ENCODE peak calls at places on chromosomes 1 and 21, in seven cellular contexts. G is upper lobe of right lung, M is lower lobe of right lung, X is mammary epithelial cell, K is HCT116, S is SK-N-SH, E is aorta. P is an unnamed sample.

GRCh38 chr1:181344091-181344490 is 139.2 kb upstream of the CACNA1E start:
- DNase-seq in G (no peak), M (no peak), X (peak), K (no peak), S (no peak), E (no peak), P (no peak)

GRCh38 chr1:192805832-192806323 is 3.0 kb upstream of the RGS2 start:
- DNase-seq in G (no peak), M (no peak), X (peak), K (peak), S (peak), E (no peak), P (no peak)

GRCh38 chr1:116807871-116808450 is 53.7 kb downstream of the CD2 start:
- DNase-seq in G (no peak), M (no peak), X (no peak), K (no peak), S (no peak), E (no peak), P (no peak)

GRCh38 chr21:32958288-32958992 is 67.3 kb upstream of the OLIG2 start:
- DNase-seq in G (no peak), M (no peak), X (no peak), K (no peak), S (no peak), E (no peak), P (no peak)

GRCh38 chr1:95249929-95250328 is 15.9 kb downstream of the RWDD3 start:
- DNase-seq in G (no peak), M (no peak), X (no peak), K (no peak), S (no peak), E (no peak), P (no peak)

GRCh38 chr1:119679223-119679622 is 31.2 kb upstream of the ZNF697 start:
- DNase-seq in G (no peak), M (no peak), X (no peak), K (no peak), S (no peak), E (no peak), P (no peak)

GRCh38 chr1:15012822-15013221 is 140.7 kb upstream of the TMEM51 start:
- DNase-seq in G (no peak), M (no peak), X (no peak), K (no peak), S (no peak), E (no peak), P (no peak)

GRCh38 chr1:18938008-18938706 is 18.3 kb downstream of the IFFO2 start:
- DNase-seq in G (no peak), M (no peak), X (peak), K (no peak), S (no peak), E (no peak), P (no peak)

GRCh38 chr21:32278068-32278467 is 781 bp downstream of the MIS18A start:
- DNase-seq in G (no peak), M (no peak), X (no peak), K (no peak), S (peak), E (no peak), P (no peak)

GRCh38 chr1:161817155-161817730 is 51.1 kb downstream of the ATF6 start:
- DNase-seq in G (no peak), M (no peak), X (no peak), K (no peak), S (no peak), E (no peak), P (no peak)

GRCh38 chr1:208570362-208570761 is 326.2 kb upstream of the PLXNA2 start:
- DNase-seq in G (no peak), M (no peak), X (no peak), K (no peak), S (no peak), E (no peak), P (no peak)

GRCh38 chr1:208565761-208566440 is 321.7 kb upstream of the PLXNA2 start:
- DNase-seq in G (no peak), M (no peak), X (no peak), K (no peak), S (no peak), E (no peak), P (no peak)

GRCh38 chr1:208564466-208564865 is 320.3 kb upstream of the PLXNA2 start:
- DNase-seq in G (no peak), M (no peak), X (no peak), K (no peak), S (no peak), E (no peak), P (no peak)

DNA sequence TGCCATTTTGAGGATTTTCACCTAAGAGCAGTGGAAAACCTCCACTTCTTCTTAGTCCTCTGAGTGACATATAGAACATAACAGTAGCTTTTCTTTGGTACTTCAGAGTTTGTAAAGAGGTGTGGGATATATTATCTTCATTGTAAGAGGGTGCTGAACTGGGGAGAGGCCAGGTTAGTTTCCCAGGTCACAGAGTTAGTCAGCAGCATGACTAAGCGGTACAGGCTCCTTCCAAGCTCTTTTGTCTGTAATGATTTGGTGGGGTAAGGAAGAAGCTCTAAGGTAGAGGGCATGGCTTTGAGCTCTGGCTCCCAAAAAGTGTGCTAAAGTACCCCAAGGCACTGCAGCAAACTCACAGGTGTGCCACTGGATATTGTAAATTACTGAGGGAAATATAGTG is 325.0 kb upstream of the PLXNA2 start:
- DNase-seq in G (no peak), M (no peak), X (peak), K (no peak), S (no peak), E (no peak), P (no peak)
- H3K27ac ChIP-seq in G (no peak), M (no peak), X (no peak), K (no peak), S (no peak), E (no peak), P (no peak)

DNA sequence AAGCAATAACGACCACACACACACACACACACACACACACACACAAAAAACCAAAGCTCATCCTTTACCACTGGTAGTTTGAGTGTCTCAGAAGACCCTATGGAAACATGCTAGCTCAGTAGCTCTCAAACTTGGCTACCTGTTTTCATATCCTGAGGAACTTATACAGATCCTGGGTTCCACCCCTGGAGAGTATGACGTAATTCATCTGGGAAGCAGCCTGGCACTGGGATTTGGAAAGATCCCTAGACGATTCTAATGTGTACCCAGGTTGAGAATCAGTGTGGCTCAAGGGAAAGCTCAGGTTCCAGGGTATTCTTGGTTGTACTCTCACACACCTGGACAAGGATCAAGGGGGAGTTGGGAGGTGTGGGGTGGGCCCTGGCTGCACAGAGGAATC is 85.9 kb downstream of the SELENOF start:
- DNase-seq in G (no peak), M (no peak), X (no peak), K (no peak), S (no peak), E (no peak), P (no peak)
- H3K27ac ChIP-seq in G (no peak), M (no peak), X (no peak), K (no peak), S (no peak), E (no peak), P (no peak)

GRCh38 chr1:153505576-153505975 is 30.2 kb downstream of the S100A6 start:
- DNase-seq in G (no peak), M (no peak), X (no peak), K (no peak), S (no peak), E (no peak), P (no peak)
- H3K27ac ChIP-seq in G (no peak), M (no peak), X (no peak), K (no peak), S (no peak), E (no peak), P (no peak)

GRCh38 chr1:7278827-7279752 is 492.0 kb upstream of the VAMP3 start:
- DNase-seq in G (no peak), M (no peak), X (no peak), K (no peak), S (no peak), E (no peak), P (no peak)

GRCh38 chr1:7279753-7280150 is 491.3 kb upstream of the VAMP3 start:
- DNase-seq in G (no peak), M (no peak), X (no peak), K (no peak), S (no peak), E (no peak), P (no peak)

GRCh38 chr1:7280257-7280656 is 490.8 kb upstream of the VAMP3 start:
- DNase-seq in G (no peak), M (no peak), X (no peak), K (no peak), S (no peak), E (no peak), P (no peak)

GRCh38 chr1:7281821-7282220 is 489.3 kb upstream of the VAMP3 start:
- DNase-seq in G (no peak), M (no peak), X (peak), K (no peak), S (no peak), E (no peak), P (no peak)

DNA sequence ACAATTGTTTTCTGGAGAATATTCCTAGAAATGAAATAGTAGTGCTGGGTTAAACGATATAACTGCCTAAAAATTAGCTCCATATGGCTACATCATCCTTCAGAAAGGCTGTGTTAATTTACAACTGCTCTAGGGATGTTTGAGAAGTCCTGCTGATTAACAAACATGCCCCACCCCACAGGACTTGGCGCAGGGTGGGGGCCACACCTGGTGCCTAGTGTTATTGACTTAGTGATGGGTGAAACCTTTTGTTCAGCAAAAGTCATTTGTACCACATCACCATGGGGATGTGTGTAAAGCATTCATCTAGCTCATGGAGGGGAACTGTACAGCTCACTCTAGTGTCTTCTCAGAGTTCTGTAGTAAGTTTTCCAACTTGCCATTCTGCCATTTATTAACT is 492.8 kb downstream of the CAMTA1 start:
- DNase-seq in G (no peak), M (no peak), X (no peak), K (no peak), S (no peak), E (no peak), P (no peak)
- H3K27ac ChIP-seq in G (no peak), M (no peak), X (no peak), K (no peak), S (no peak), E (no peak), P (no peak)

GRCh38 chr1:167915528-167916102 is 1.7 kb upstream of the ADCY10 start:
- DNase-seq in G (no peak), M (no peak), X (no peak), K (no peak), S (no peak), E (no peak), P (no peak)
- H3K27ac ChIP-seq in G (no peak), M (no peak), X (no peak), K (no peak), S (no peak), E (no peak), P (no peak)

GRCh38 chr1:203518541-203518940 is 24.6 kb downstream of the OPTC start:
- DNase-seq in G (no peak), M (no peak), X (no peak), K (no peak), S (no peak), E (no peak), P (no peak)
- H3K27ac ChIP-seq in G (no peak), M (no peak), X (no peak), K (no peak), S (peak), E (no peak), P (no peak)

GRCh38 chr1:16378443-16378842 is 11.4 kb downstream of the SZRD1 start:
- DNase-seq in G (no peak), M (no peak), X (no peak), K (no peak), S (no peak), E (no peak), P (no peak)
- H3K27ac ChIP-seq in G (no peak), M (no peak), X (no peak), K (no peak), S (no peak), E (no peak), P (no peak)

GRCh38 chr21:43343095-43343991 is 83.6 kb downstream of the SIK1 start:
- DNase-seq in G (peak), M (peak), X (no peak), K (no peak), S (no peak), E (no peak), P (peak)
- H3K27ac ChIP-seq in G (peak), M (peak), X (no peak), K (no peak), S (no peak), E (no peak), P (no peak)

GRCh38 chr1:10063878-10064277 is 31.1 kb downstream of the UBE4B start:
- DNase-seq in G (no peak), M (no peak), X (peak), K (no peak), S (no peak), E (no peak), P (no peak)
- H3K27ac ChIP-seq in G (no peak), M (no peak), X (peak), K (no peak), S (no peak), E (no peak), P (no peak)

P was measured in right cardiac atrium.